ENCODE peak calls at places on chromosomes 4 and X, in four cellular contexts. C is AG10803, R is foreskin fibroblast, V is memory B cell. G is an unnamed sample.

GRCh38 chrX:10176121-10177003 is 19.6 kb downstream of the CLCN4 start:
- DNase-seq in C (no peak), R (no peak), V (no peak), G (no peak)

GRCh38 chrX:8879750-8880149 is 78.6 kb upstream of the FAM9A start:
- DNase-seq in C (no peak), R (peak), V (peak), G (no peak)

GRCh38 chr4:117545042-117545441 is 459.7 kb upstream of the TRAM1L1 start:
- DNase-seq in C (no peak), R (no peak), V (no peak), G (no peak)

GRCh38 chrX:40746536-40746935 is 11.2 kb upstream of the MED14 start:
- DNase-seq in C (no peak), R (no peak), V (no peak), G (no peak)

GRCh38 chrX:106935175-106935574 is 15.0 kb downstream of the CLDN2 start:
- DNase-seq in C (no peak), R (peak), V (no peak), G (no peak)

GRCh38 chr4:40576651-40577480 is 52.8 kb downstream of the RBM47 start:
- DNase-seq in C (peak), R (peak), V (peak), G (no peak)

GRCh38 chr4:2794707-2795557 is 2.0 kb downstream of the SH3BP2 start:
- DNase-seq in C (peak), R (peak), V (no peak), G (no peak)

GRCh38 chrX:103831803-103832544 is at the start of gene RAB9B:
- DNase-seq in C (no peak), R (peak), V (peak), G (no peak)

GRCh38 chr4:13982008-13982407 is 354.5 kb upstream of the BOD1L1 start:
- DNase-seq in C (no peak), R (no peak), V (no peak), G (no peak)

GRCh38 chrX:103356023-103356798 is at the start of gene TCEAL9:
- DNase-seq in C (peak), R (peak), V (no peak), G (no peak)

GRCh38 chr4:151798678-151799416 is 38.0 kb upstream of the GATB start:
- DNase-seq in C (no peak), R (peak), V (no peak), G (no peak)

GRCh38 chr4:123606946-123607542 is 210.4 kb downstream of the SPRY1 start:
- DNase-seq in C (no peak), R (no peak), V (no peak), G (no peak)

GRCh38 chr4:74499986-74500781 is 55.2 kb downstream of the AREG start:
- DNase-seq in C (peak), R (peak), V (no peak), G (no peak)

GRCh38 chrX:44039556-44039955 is 66.4 kb upstream of the NDP start:
- DNase-seq in C (no peak), R (no peak), V (no peak), G (no peak)

GRCh38 chr4:152862608-152863007 is 73.5 kb upstream of the FHDC1 start:
- DNase-seq in C (peak), R (no peak), V (no peak), G (no peak)

GRCh38 chr4:74189331-74190043 is 31.6 kb downstream of the MTHFD2L start:
- DNase-seq in C (peak), R (peak), V (no peak), G (no peak)

GRCh38 chr4:112099701-112100289 is 45.5 kb upstream of the FAM241A start:
- DNase-seq in C (peak), R (peak), V (no peak), G (no peak)

GRCh38 chr4:41725254-41725653 is 23.3 kb downstream of the PHOX2B start:
- DNase-seq in C (no peak), R (no peak), V (no peak), G (no peak)

GRCh38 chr4:113290666-113291065 is 241.2 kb downstream of the ANK2 start:
- DNase-seq in C (no peak), R (no peak), V (no peak), G (no peak)

GRCh38 chrX:139559383-139560042 is 29.0 kb downstream of the F9 start:
- DNase-seq in C (peak), R (peak), V (peak), G (no peak)

GRCh38 chr4:131302108-131302507 is 1847.0 kb upstream of the PCDH10 start:
- DNase-seq in C (no peak), R (no peak), V (no peak), G (no peak)

GRCh38 chr4:169854090-169854489 is 96.3 kb upstream of the HPF1 start:
- DNase-seq in C (no peak), R (no peak), V (no peak), G (no peak)

GRCh38 chrX:77167993-77168392 is 279.2 kb upstream of the FGF16 start:
- DNase-seq in C (no peak), R (no peak), V (no peak), G (no peak)

GRCh38 chr4:82560853-82561744 is 689 bp downstream of the TMEM150C start:
- DNase-seq in C (no peak), R (peak), V (no peak), G (no peak)

GRCh38 chrX:110852180-110852579 is 56.6 kb upstream of the CHRDL1 start:
- DNase-seq in C (peak), R (peak), V (no peak), G (no peak)

GRCh38 chrX:103397707-103398106 is 21.4 kb downstream of the BEX3 start:
- DNase-seq in C (no peak), R (no peak), V (no peak), G (no peak)

GRCh38 chr4:189385098-189385497 is 555.6 kb upstream of the FRG1 start:
- DNase-seq in C (no peak), R (no peak), V (no peak), G (no peak)

GRCh38 chrX:46965125-46965758 is 53.0 kb downstream of the JADE3 start:
- DNase-seq in C (peak), R (peak), V (no peak), G (no peak)

GRCh38 chrX:71107762-71108360 is 1.3 kb upstream of the CXorf65 start:
- DNase-seq in C (no peak), R (peak), V (no peak), G (no peak)

GRCh38 chrX:44731160-44731559 is 112.7 kb upstream of the DUSP21 start:
- DNase-seq in C (no peak), R (peak), V (no peak), G (no peak)

GRCh38 chr4:183142566-183143545 is 43.8 kb downstream of the WWC2 start:
- DNase-seq in C (peak), R (peak), V (no peak), G (no peak)

GRCh38 chr4:7652006-7652405 is 217.3 kb upstream of the PSAPL1 start:
- DNase-seq in C (no peak), R (no peak), V (no peak), G (no peak)

GRCh38 chr4:84931274-84931673 is 35.2 kb downstream of the WDFY3 start:
- DNase-seq in C (no peak), R (no peak), V (no peak), G (no peak)

GRCh38 chrX:139423186-139423585 is 107.4 kb upstream of the F9 start:
- DNase-seq in C (no peak), R (no peak), V (no peak), G (no peak)

GRCh38 chr4:27084685-27085356 is 224.2 kb downstream of the STIM2 start:
- DNase-seq in C (no peak), R (peak), V (no peak), G (no peak)

GRCh38 chr4:122874194-122874593 is 47.6 kb downstream of the FGF2 start:
- DNase-seq in C (peak), R (peak), V (no peak), G (peak)

GRCh38 chr4:82559735-82560120 is 2.1 kb downstream of the TMEM150C start:
- DNase-seq in C (no peak), R (no peak), V (no peak), G (no peak)

GRCh38 chrX:155148724-155149537 is 67.3 kb upstream of the VBP1 start:
- DNase-seq in C (peak), R (peak), V (no peak), G (no peak)

GRCh38 chr4:10157478-10158354 is 41.1 kb upstream of the WDR1 start:
- DNase-seq in C (peak), R (peak), V (no peak), G (no peak)

G was measured in AG04449.